ENCODE peak calls at places on chromosome 11, in nine cellular contexts. H is Calu3; Z is neural progenitor cell; I is suprapubic skin; F is esophagus squamous epithelium; Q is tibial artery; V is HCT116; O is sigmoid colon; T is CD8-positive, alpha-beta T cell. D is an unnamed sample.

GRCh38 chr11:74380746-74381439 is 17.3 kb downstream of the PGM2L1 start:
- DNase-seq in F (no peak), V (no peak), Q (no peak), T (no peak), I (no peak), H (peak), Z (no peak), O (no peak), D (no peak)

GRCh38 chr11:65945941-65946558 is 770 bp downstream of the TSGA10IP start:
- DNase-seq in H (no peak), I (no peak), Z (no peak), F (no peak), O (no peak), T (no peak), V (no peak), Q (no peak), D (no peak)

GRCh38 chr11:45665206-45665932 is at the start of gene CHST1:
- DNase-seq in T (no peak), H (peak), I (peak), O (peak), Z (peak), F (no peak), Q (peak), V (no peak), D (no peak)

GRCh38 chr11:47494996-47495855 is 46.3 kb upstream of the RAPSN start:
- DNase-seq in T (no peak), V (no peak), I (no peak), Z (no peak), Q (no peak), F (no peak), H (no peak), O (no peak), D (peak)

GRCh38 chr11:12182650-12183511 is 72.5 kb downstream of the MICAL2 start:
- DNase-seq in H (peak), T (no peak), O (no peak), I (no peak), F (no peak), Q (no peak), V (peak), Z (no peak), D (peak)

GRCh38 chr11:66956689-66957290 is 1.4 kb downstream of the PC start:
- DNase-seq in Z (peak), H (peak), T (no peak), F (no peak), I (no peak), O (peak), V (no peak), Q (no peak), D (peak)

GRCh38 chr11:11963842-11964773 is 44.3 kb downstream of the DKK3 start:
- DNase-seq in T (no peak), F (no peak), Z (no peak), I (no peak), O (peak), H (no peak), Q (no peak), V (no peak), D (no peak)

GRCh38 chr11:107259826-107260225 is 197.8 kb downstream of the CWF19L2 start:
- DNase-seq in F (no peak), Q (no peak), O (no peak), V (no peak), T (no peak), I (no peak), H (no peak), Z (no peak), D (no peak)

GRCh38 chr11:63560506-63561179 is 2.5 kb downstream of the PLAAT2 start:
- DNase-seq in I (no peak), Z (no peak), F (no peak), T (peak), H (peak), V (no peak), O (peak), Q (peak), D (no peak)

GRCh38 chr11:30740071-30740470 is 153.9 kb upstream of the MPPED2 start:
- DNase-seq in F (no peak), T (no peak), V (no peak), I (no peak), Z (no peak), O (no peak), Q (no peak), H (no peak), D (no peak)

GRCh38 chr11:10351768-10352641 is 47.1 kb downstream of the ADM start:
- DNase-seq in I (peak), H (peak), Q (no peak), V (no peak), Z (peak), F (no peak), O (peak), T (no peak), D (peak)

GRCh38 chr11:2902784-2903671 is 17.5 kb upstream of the CDKN1C start:
- DNase-seq in Q (no peak), T (no peak), Z (peak), O (no peak), V (no peak), I (no peak), H (peak), F (no peak), D (no peak)
- TF ChIP-seq CTCF in Q (no peak), T (no peak), Z (no peak), O (no peak), V (no peak), I (no peak), H (peak), F (no peak), D (no peak)

DNA sequence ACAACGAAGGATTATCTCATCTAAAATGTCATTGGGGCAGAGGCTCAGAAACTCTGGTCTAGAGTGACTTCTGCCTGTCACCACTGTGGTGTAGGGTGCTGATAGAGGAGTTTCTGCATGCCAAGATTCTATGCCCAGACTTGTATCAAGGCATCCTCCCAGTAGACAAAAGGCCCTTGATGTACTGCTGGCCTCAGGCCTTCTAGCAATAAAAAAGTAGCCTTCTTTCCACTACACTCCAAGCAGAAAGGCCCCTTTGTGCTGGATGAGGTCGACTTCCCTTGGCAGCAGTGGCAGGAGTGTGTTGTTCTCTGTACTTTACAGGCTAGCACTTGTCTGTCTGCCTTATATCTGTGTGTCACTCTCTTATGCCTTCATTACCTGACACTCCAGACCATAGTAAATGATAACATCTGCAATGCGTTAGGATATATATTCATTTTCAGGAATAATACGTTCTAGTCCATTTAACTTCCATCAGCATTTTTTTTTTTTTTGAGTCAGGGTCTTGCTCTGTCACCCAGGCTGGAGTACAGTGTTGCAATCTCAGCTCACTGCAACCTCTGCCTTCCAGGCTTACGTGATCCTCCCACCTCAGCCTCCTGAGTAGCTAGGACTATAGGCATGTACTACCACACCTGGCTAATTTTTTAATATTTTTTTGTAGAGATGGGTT is 49.5 kb upstream of the RRM1 start:
- DNase-seq in I (no peak), Z (no peak), V (no peak), F (no peak), H (no peak), Q (no peak), O (no peak), T (no peak), D (no peak)
- TF ChIP-seq CTCF in I (no peak), Z (no peak), V (no peak), F (no peak), H (no peak), Q (no peak), O (no peak), T (no peak), D (no peak)

GRCh38 chr11:38824573-38824972 is 2226.5 kb upstream of the RAG2 start:
- DNase-seq in V (no peak), T (no peak), O (no peak), H (no peak), Z (peak), F (no peak), Q (no peak), I (no peak), D (no peak)
- TF ChIP-seq CTCF in V (no peak), T (no peak), O (no peak), H (no peak), Z (peak), F (no peak), Q (no peak), I (no peak), D (no peak)

GRCh38 chr11:57667065-57667714 is 724 bp upstream of the ZDHHC5 start:
- DNase-seq in T (peak), Q (peak), F (peak), I (peak), H (peak), O (peak), Z (peak), V (peak), D (peak)
- TF ChIP-seq CTCF in T (no peak), Q (peak), F (no peak), I (no peak), H (no peak), O (no peak), Z (no peak), V (no peak), D (no peak)

GRCh38 chr11:93197383-93198220 is at the start of gene SLC36A4:
- DNase-seq in V (peak), T (peak), H (peak), Z (peak), F (peak), Q (peak), I (peak), O (peak), D (peak)

GRCh38 chr11:93196816-93197382 is 892 bp downstream of the SLC36A4 start:
- DNase-seq in O (no peak), Z (no peak), T (no peak), H (no peak), V (peak), Q (no peak), F (no peak), I (no peak), D (peak)

GRCh38 chr11:93192163-93192562 is 5.6 kb downstream of the SLC36A4 start:
- DNase-seq in H (no peak), F (no peak), I (no peak), T (no peak), Z (peak), O (no peak), V (no peak), Q (no peak), D (no peak)

GRCh38 chr11:93194673-93195291 is 3.0 kb downstream of the SLC36A4 start:
- DNase-seq in Q (no peak), Z (no peak), T (no peak), O (no peak), F (no peak), I (no peak), V (no peak), H (no peak), D (no peak)

DNA sequence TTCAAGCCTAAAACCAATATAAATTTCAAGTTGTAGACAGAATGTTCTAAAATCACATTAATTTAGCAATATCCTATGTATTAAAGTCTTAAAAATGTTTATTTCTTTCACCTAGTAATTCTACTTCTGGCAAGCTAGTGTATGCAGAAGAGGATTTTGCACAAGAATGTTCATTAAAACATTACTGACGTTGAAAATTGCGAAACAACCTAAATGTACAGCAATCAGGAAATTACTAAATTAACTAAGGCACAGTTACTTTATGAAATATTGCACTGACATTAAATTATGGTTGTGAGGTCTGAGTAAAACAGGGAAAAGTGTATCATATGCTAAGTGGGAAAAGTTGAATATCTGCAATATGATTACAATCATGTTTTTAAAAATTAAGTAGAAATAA is 4.1 kb downstream of the SLC36A4 start:
- DNase-seq in Z (no peak), V (no peak), H (no peak), T (no peak), F (no peak), I (no peak), O (no peak), Q (no peak), D (no peak)
- TF ChIP-seq CTCF in Z (no peak), V (no peak), H (no peak), T (no peak), F (no peak), I (no peak), O (no peak), Q (no peak), D (no peak)